ENCODE peak calls at places on chromosome 1, in four cellular contexts. One of them, this sample, is unnamed.

GRCh38 chr1:222920169-222920568 is 105.3 kb downstream of the DISP1 start:
- DNase-seq in WTC11: no peak
- DNase-seq in SK-N-SH: no peak
- DNase-seq in K562: no peak
- DNase-seq in this sample: no peak

GRCh38 chr1:35708179-35708891 is 10.3 kb downstream of the C1orf216 start:
- DNase-seq in SK-N-SH: peak
- DNase-seq in K562: peak
- DNase-seq in WTC11: peak
- DNase-seq in this sample: no peak

GRCh38 chr1:227447531-227447990 is 115.8 kb upstream of the ZNF678 start:
- DNase-seq in WTC11: peak
- DNase-seq in K562: no peak
- DNase-seq in SK-N-SH: peak
- DNase-seq in this sample: no peak

GRCh38 chr1:240308061-240308460 is 216.4 kb downstream of the FMN2 start:
- DNase-seq in WTC11: no peak
- DNase-seq in SK-N-SH: no peak
- DNase-seq in K562: no peak
- DNase-seq in this sample: no peak

GRCh38 chr1:119080586-119080985 is 59.9 kb downstream of the WARS2 start:
- DNase-seq in SK-N-SH: no peak
- DNase-seq in K562: no peak
- DNase-seq in WTC11: peak
- DNase-seq in this sample: no peak

GRCh38 chr1:156689035-156689959 is 12.1 kb upstream of the NES start:
- DNase-seq in WTC11: peak
- DNase-seq in K562: peak
- DNase-seq in SK-N-SH: peak
- DNase-seq in this sample: peak

GRCh38 chr1:246032984-246033383 is 474.1 kb downstream of the SMYD3 start:
- DNase-seq in WTC11: no peak
- DNase-seq in K562: no peak
- DNase-seq in SK-N-SH: no peak
- DNase-seq in this sample: no peak

GRCh38 chr1:183512450-183512849 is 40.2 kb downstream of the SMG7 start:
- DNase-seq in SK-N-SH: no peak
- DNase-seq in K562: no peak
- DNase-seq in WTC11: no peak
- DNase-seq in this sample: no peak

GRCh38 chr1:224378855-224379631 is 22.4 kb downstream of the CNIH4 start:
- DNase-seq in SK-N-SH: no peak
- DNase-seq in WTC11: no peak
- DNase-seq in K562: no peak
- DNase-seq in this sample: no peak

GRCh38 chr1:236861560-236862230 is 66.6 kb downstream of the MTR start:
- DNase-seq in K562: no peak
- DNase-seq in SK-N-SH: no peak
- DNase-seq in WTC11: no peak
- DNase-seq in this sample: peak

GRCh38 chr1:234310460-234310817 is 62.8 kb upstream of the COA6 start:
- DNase-seq in K562: no peak
- DNase-seq in SK-N-SH: no peak
- DNase-seq in WTC11: no peak
- DNase-seq in this sample: no peak

GRCh38 chr1:147541672-147542548 is 609 bp downstream of the BCL9 start:
- DNase-seq in K562: no peak
- DNase-seq in WTC11: peak
- DNase-seq in SK-N-SH: peak
- DNase-seq in this sample: no peak

GRCh38 chr1:54542120-54542961 is 5.7 kb upstream of the ACOT11 start:
- DNase-seq in SK-N-SH: peak
- DNase-seq in WTC11: peak
- DNase-seq in K562: peak
- DNase-seq in this sample: peak

GRCh38 chr1:150072959-150073358 is 5.4 kb downstream of the VPS45 start:
- DNase-seq in SK-N-SH: peak
- DNase-seq in WTC11: no peak
- DNase-seq in K562: no peak
- DNase-seq in this sample: no peak

GRCh38 chr1:10722803-10723202 is 73.6 kb downstream of the CASZ1 start:
- DNase-seq in K562: no peak
- DNase-seq in WTC11: no peak
- DNase-seq in SK-N-SH: no peak
- DNase-seq in this sample: no peak

GRCh38 chr1:201686709-201687455 is 142.1 kb upstream of the IPO9 start:
- DNase-seq in SK-N-SH: no peak
- DNase-seq in WTC11: peak
- DNase-seq in K562: no peak
- DNase-seq in this sample: no peak

GRCh38 chr1:214603819-214604252 is 841 bp downstream of the CENPF start:
- DNase-seq in K562: peak
- DNase-seq in SK-N-SH: peak
- DNase-seq in WTC11: no peak
- DNase-seq in this sample: no peak

GRCh38 chr1:24369199-24369598 is 44.4 kb downstream of the STPG1 start:
- DNase-seq in K562: no peak
- DNase-seq in SK-N-SH: no peak
- DNase-seq in WTC11: no peak
- DNase-seq in this sample: no peak

GRCh38 chr1:37865348-37866119 is 6.1 kb upstream of the MTF1 start:
- DNase-seq in SK-N-SH: no peak
- DNase-seq in WTC11: no peak
- DNase-seq in K562: no peak
- DNase-seq in this sample: no peak

GRCh38 chr1:38062361-38063288 is 16.0 kb upstream of the POU3F1 start:
- DNase-seq in K562: no peak
- DNase-seq in SK-N-SH: peak
- DNase-seq in WTC11: no peak
- DNase-seq in this sample: no peak

GRCh38 chr1:225880636-225881035 is 1.5 kb downstream of the TMEM63A start:
- DNase-seq in K562: no peak
- DNase-seq in WTC11: no peak
- DNase-seq in SK-N-SH: no peak
- DNase-seq in this sample: peak

GRCh38 chr1:45583666-45584350 is at the start of gene NASP:
- DNase-seq in SK-N-SH: peak
- DNase-seq in K562: peak
- DNase-seq in WTC11: peak
- DNase-seq in this sample: peak

GRCh38 chr1:56469640-56470371 is 109.6 kb downstream of the PLPP3 start:
- DNase-seq in SK-N-SH: no peak
- DNase-seq in WTC11: no peak
- DNase-seq in K562: no peak
- DNase-seq in this sample: no peak

GRCh38 chr1:28775121-28775942 is 36.6 kb upstream of the OPRD1 start:
- DNase-seq in SK-N-SH: no peak
- DNase-seq in WTC11: peak
- DNase-seq in K562: peak
- DNase-seq in this sample: no peak

GRCh38 chr1:23224721-23225648 is 7.7 kb upstream of the HTR1D start:
- DNase-seq in K562: no peak
- DNase-seq in SK-N-SH: peak
- DNase-seq in WTC11: no peak
- DNase-seq in this sample: no peak

GRCh38 chr1:237138551-237138950 is 96.6 kb downstream of the RYR2 start:
- DNase-seq in K562: no peak
- DNase-seq in WTC11: no peak
- DNase-seq in SK-N-SH: no peak
- DNase-seq in this sample: no peak

GRCh38 chr1:220528049-220528678 is at the start of gene MARK1:
- DNase-seq in K562: no peak
- DNase-seq in SK-N-SH: peak
- DNase-seq in WTC11: peak
- DNase-seq in this sample: no peak

GRCh38 chr1:42114229-42114628 is 39.0 kb upstream of the GUCA2B start:
- DNase-seq in K562: no peak
- DNase-seq in SK-N-SH: no peak
- DNase-seq in WTC11: no peak
- DNase-seq in this sample: no peak

GRCh38 chr1:155892801-155893200 is 18.3 kb downstream of the RIT1 start:
- DNase-seq in SK-N-SH: no peak
- DNase-seq in K562: no peak
- DNase-seq in WTC11: no peak
- DNase-seq in this sample: no peak

GRCh38 chr1:62509028-62509427 is 72.2 kb downstream of the USP1 start:
- DNase-seq in K562: no peak
- DNase-seq in SK-N-SH: no peak
- DNase-seq in WTC11: no peak
- DNase-seq in this sample: peak

GRCh38 chr1:230158422-230159291 is 91.6 kb downstream of the GALNT2 start:
- DNase-seq in SK-N-SH: no peak
- DNase-seq in WTC11: no peak
- DNase-seq in K562: no peak
- DNase-seq in this sample: peak

GRCh38 chr1:2874207-2875165 is 73.0 kb upstream of the TTC34 start:
- DNase-seq in SK-N-SH: no peak
- DNase-seq in K562: no peak
- DNase-seq in WTC11: no peak
- DNase-seq in this sample: no peak
- TF ChIP-seq FOXJ3 in SK-N-SH: no peak
- TF ChIP-seq FOXJ3 in K562: no peak
- TF ChIP-seq FOXJ3 in WTC11: no peak
- TF ChIP-seq FOXJ3 in this sample: no peak

GRCh38 chr1:170593612-170594011 is 61.6 kb downstream of the GORAB start:
- DNase-seq in SK-N-SH: no peak
- DNase-seq in K562: no peak
- DNase-seq in WTC11: no peak
- DNase-seq in this sample: no peak
- TF ChIP-seq USF2 in SK-N-SH: no peak
- TF ChIP-seq USF2 in K562: no peak
- TF ChIP-seq USF2 in WTC11: no peak
- TF ChIP-seq USF2 in this sample: no peak

DNA sequence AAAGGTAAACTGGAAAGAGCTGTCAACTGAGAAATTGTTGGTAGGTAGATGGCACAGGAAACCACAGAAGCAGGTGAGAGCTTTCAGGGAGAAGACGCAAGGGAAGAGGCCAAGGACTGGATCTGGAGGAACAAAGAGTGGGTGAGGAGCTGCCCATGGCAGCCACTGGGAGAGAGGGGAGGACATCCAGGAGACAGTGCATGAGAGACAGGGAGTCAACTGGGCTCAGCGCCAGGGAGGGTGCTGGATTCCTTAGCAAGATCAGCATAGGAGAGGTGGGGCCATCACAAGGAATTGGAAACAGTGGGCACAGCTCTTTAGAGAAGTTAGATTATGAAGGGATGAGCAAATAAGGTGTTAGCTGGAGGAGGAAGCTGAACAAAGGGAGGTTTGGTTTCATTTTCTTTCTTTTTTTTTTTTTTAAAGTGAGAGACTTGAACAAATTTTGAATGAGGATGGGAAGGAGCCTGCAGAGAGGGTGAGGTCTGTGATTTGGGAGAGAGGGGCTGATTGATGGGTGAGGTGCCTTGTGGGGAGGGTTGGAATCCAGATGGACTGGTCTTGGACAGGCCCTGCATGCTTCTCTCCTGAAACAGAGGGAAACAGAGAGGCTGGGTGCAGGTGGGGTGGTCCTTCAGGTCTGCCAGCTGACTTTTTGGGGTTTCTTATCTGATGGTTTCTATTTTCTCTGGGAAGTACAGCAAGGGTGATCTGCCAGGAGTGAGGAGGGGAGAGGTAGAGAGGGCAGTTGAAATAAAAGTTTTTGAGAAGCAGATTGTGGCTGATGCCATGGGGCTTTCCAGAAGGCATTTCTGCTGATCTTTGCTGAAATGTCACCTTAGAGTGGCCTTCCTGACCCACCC is 5.4 kb downstream of the CYP4B1 start:
- DNase-seq in SK-N-SH: no peak
- DNase-seq in K562: no peak
- DNase-seq in WTC11: no peak
- DNase-seq in this sample: no peak
- TF ChIP-seq FOXJ3 in SK-N-SH: no peak
- TF ChIP-seq FOXJ3 in K562: no peak
- TF ChIP-seq FOXJ3 in WTC11: no peak
- TF ChIP-seq FOXJ3 in this sample: no peak

GRCh38 chr1:91582431-91582921 is 81.8 kb downstream of the CDC7 start:
- DNase-seq in WTC11: no peak
- DNase-seq in K562: peak
- DNase-seq in SK-N-SH: no peak
- DNase-seq in this sample: no peak
- TF ChIP-seq USF2 in WTC11: no peak
- TF ChIP-seq USF2 in K562: peak
- TF ChIP-seq USF2 in SK-N-SH: no peak
- TF ChIP-seq USF2 in this sample: no peak

DNA sequence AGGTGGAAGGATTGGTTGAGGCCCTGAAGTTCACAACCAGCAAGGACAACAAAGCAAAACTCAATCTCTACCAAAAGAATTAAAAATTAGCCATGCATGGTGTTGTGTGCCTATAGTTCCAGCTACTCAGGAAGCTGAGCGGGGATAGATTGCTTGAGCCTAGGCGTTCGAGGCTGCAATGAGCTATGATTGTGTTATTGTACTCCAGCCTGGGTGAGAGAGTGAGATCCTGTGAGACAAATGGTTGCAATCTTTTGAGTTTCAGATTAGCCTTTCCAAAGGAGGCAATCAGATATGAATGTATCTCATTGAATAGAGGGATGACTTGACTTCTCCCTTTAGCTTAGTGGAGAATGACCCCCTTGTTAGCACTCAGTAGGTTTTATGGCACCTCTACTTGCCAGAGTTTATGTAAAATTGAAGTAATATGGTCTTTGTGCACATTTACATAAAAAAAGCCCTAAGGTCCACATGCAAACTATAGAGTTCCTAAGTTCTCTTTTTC is 105.6 kb upstream of the OLFM3 start:
- DNase-seq in K562: no peak
- DNase-seq in SK-N-SH: no peak
- DNase-seq in WTC11: no peak
- DNase-seq in this sample: no peak
- TF ChIP-seq FOXJ3 in K562: no peak
- TF ChIP-seq FOXJ3 in SK-N-SH: no peak
- TF ChIP-seq FOXJ3 in WTC11: no peak
- TF ChIP-seq FOXJ3 in this sample: no peak